ENCODE peak calls at places on chromosomes 11 and 22, in eight cellular contexts. One of them, this sample, is unnamed.

GRCh38 chr11:73230931-73231330 is 12.8 kb downstream of the P2RY2 start:
- DNase-seq in activated CD8-positive, alpha-beta T cell treated with anti-CD3 and anti-CD28 coated beads for 36 hours: no peak
- DNase-seq in fibroblast of lung: no peak
- DNase-seq in right atrium auricular region: no peak
- DNase-seq in lower leg skin: peak
- DNase-seq in tibial nerve: no peak
- DNase-seq in WERI-Rb-1: peak
- DNase-seq in RWPE1: no peak
- DNase-seq in this sample: peak

GRCh38 chr11:20337526-20338154 is 25.9 kb upstream of the HTATIP2 start:
- DNase-seq in activated CD8-positive, alpha-beta T cell treated with anti-CD3 and anti-CD28 coated beads for 36 hours: peak
- DNase-seq in fibroblast of lung: peak
- DNase-seq in right atrium auricular region: no peak
- DNase-seq in lower leg skin: no peak
- DNase-seq in tibial nerve: no peak
- DNase-seq in WERI-Rb-1: peak
- DNase-seq in RWPE1: peak
- DNase-seq in this sample: no peak

GRCh38 chr22:38831166-38831945 is 12.5 kb downstream of the NPTXR start:
- DNase-seq in activated CD8-positive, alpha-beta T cell treated with anti-CD3 and anti-CD28 coated beads for 36 hours: no peak
- DNase-seq in fibroblast of lung: peak
- DNase-seq in right atrium auricular region: no peak
- DNase-seq in lower leg skin: no peak
- DNase-seq in tibial nerve: no peak
- DNase-seq in WERI-Rb-1: no peak
- DNase-seq in RWPE1: no peak
- DNase-seq in this sample: no peak

GRCh38 chr22:29272624-29273023 is 4.6 kb downstream of the EWSR1 start:
- DNase-seq in activated CD8-positive, alpha-beta T cell treated with anti-CD3 and anti-CD28 coated beads for 36 hours: no peak
- DNase-seq in fibroblast of lung: no peak
- DNase-seq in right atrium auricular region: no peak
- DNase-seq in lower leg skin: no peak
- DNase-seq in tibial nerve: no peak
- DNase-seq in WERI-Rb-1: no peak
- DNase-seq in RWPE1: no peak
- DNase-seq in this sample: no peak

GRCh38 chr22:24027991-24028390 is 16.9 kb downstream of the CABIN1 start:
- DNase-seq in activated CD8-positive, alpha-beta T cell treated with anti-CD3 and anti-CD28 coated beads for 36 hours: no peak
- DNase-seq in fibroblast of lung: no peak
- DNase-seq in right atrium auricular region: no peak
- DNase-seq in lower leg skin: no peak
- DNase-seq in tibial nerve: no peak
- DNase-seq in WERI-Rb-1: no peak
- DNase-seq in RWPE1: no peak
- DNase-seq in this sample: no peak

GRCh38 chr11:23509023-23509422 is 648.7 kb upstream of the CCDC179 start:
- DNase-seq in activated CD8-positive, alpha-beta T cell treated with anti-CD3 and anti-CD28 coated beads for 36 hours: no peak
- DNase-seq in fibroblast of lung: peak
- DNase-seq in right atrium auricular region: no peak
- DNase-seq in lower leg skin: no peak
- DNase-seq in tibial nerve: no peak
- DNase-seq in WERI-Rb-1: no peak
- DNase-seq in RWPE1: peak
- DNase-seq in this sample: no peak

GRCh38 chr22:46326066-46326680 is 9.3 kb upstream of the TRMU start:
- DNase-seq in activated CD8-positive, alpha-beta T cell treated with anti-CD3 and anti-CD28 coated beads for 36 hours: no peak
- DNase-seq in fibroblast of lung: no peak
- DNase-seq in right atrium auricular region: no peak
- DNase-seq in lower leg skin: no peak
- DNase-seq in tibial nerve: no peak
- DNase-seq in WERI-Rb-1: no peak
- DNase-seq in RWPE1: no peak
- DNase-seq in this sample: no peak

GRCh38 chr11:122751298-122752070 is 86.8 kb upstream of the CRTAM start:
- DNase-seq in activated CD8-positive, alpha-beta T cell treated with anti-CD3 and anti-CD28 coated beads for 36 hours: no peak
- DNase-seq in fibroblast of lung: peak
- DNase-seq in right atrium auricular region: no peak
- DNase-seq in lower leg skin: no peak
- DNase-seq in tibial nerve: no peak
- DNase-seq in WERI-Rb-1: no peak
- DNase-seq in RWPE1: no peak
- DNase-seq in this sample: no peak

GRCh38 chr11:78653294-78653909 is 78.7 kb upstream of the NARS2 start:
- DNase-seq in activated CD8-positive, alpha-beta T cell treated with anti-CD3 and anti-CD28 coated beads for 36 hours: no peak
- DNase-seq in fibroblast of lung: no peak
- DNase-seq in right atrium auricular region: peak
- DNase-seq in lower leg skin: peak
- DNase-seq in tibial nerve: no peak
- DNase-seq in WERI-Rb-1: no peak
- DNase-seq in RWPE1: no peak
- DNase-seq in this sample: no peak

GRCh38 chr11:26028294-26028954 is 303.5 kb upstream of the ANO3 start:
- DNase-seq in activated CD8-positive, alpha-beta T cell treated with anti-CD3 and anti-CD28 coated beads for 36 hours: no peak
- DNase-seq in fibroblast of lung: peak
- DNase-seq in right atrium auricular region: no peak
- DNase-seq in lower leg skin: no peak
- DNase-seq in tibial nerve: no peak
- DNase-seq in WERI-Rb-1: no peak
- DNase-seq in RWPE1: peak
- DNase-seq in this sample: no peak

GRCh38 chr22:30253205-30253852 is 6.8 kb upstream of the LIF start:
- DNase-seq in activated CD8-positive, alpha-beta T cell treated with anti-CD3 and anti-CD28 coated beads for 36 hours: no peak
- DNase-seq in fibroblast of lung: peak
- DNase-seq in right atrium auricular region: peak
- DNase-seq in lower leg skin: peak
- DNase-seq in tibial nerve: peak
- DNase-seq in WERI-Rb-1: peak
- DNase-seq in RWPE1: no peak
- DNase-seq in this sample: no peak

GRCh38 chr11:10473371-10473770 is 18.3 kb downstream of the AMPD3 start:
- DNase-seq in activated CD8-positive, alpha-beta T cell treated with anti-CD3 and anti-CD28 coated beads for 36 hours: no peak
- DNase-seq in fibroblast of lung: no peak
- DNase-seq in right atrium auricular region: no peak
- DNase-seq in lower leg skin: peak
- DNase-seq in tibial nerve: no peak
- DNase-seq in WERI-Rb-1: no peak
- DNase-seq in RWPE1: no peak
- DNase-seq in this sample: no peak

GRCh38 chr11:59600636-59601035 is 14.9 kb downstream of the OSBP start:
- DNase-seq in activated CD8-positive, alpha-beta T cell treated with anti-CD3 and anti-CD28 coated beads for 36 hours: no peak
- DNase-seq in fibroblast of lung: no peak
- DNase-seq in right atrium auricular region: no peak
- DNase-seq in lower leg skin: no peak
- DNase-seq in tibial nerve: no peak
- DNase-seq in WERI-Rb-1: no peak
- DNase-seq in RWPE1: no peak
- DNase-seq in this sample: no peak

GRCh38 chr11:371051-371450 is 1.8 kb downstream of the B4GALNT4 start:
- DNase-seq in activated CD8-positive, alpha-beta T cell treated with anti-CD3 and anti-CD28 coated beads for 36 hours: no peak
- DNase-seq in fibroblast of lung: no peak
- DNase-seq in right atrium auricular region: no peak
- DNase-seq in lower leg skin: no peak
- DNase-seq in tibial nerve: no peak
- DNase-seq in WERI-Rb-1: no peak
- DNase-seq in RWPE1: no peak
- DNase-seq in this sample: no peak

GRCh38 chr11:62925308-62925707 is 4.1 kb upstream of the CHRM1 start:
- DNase-seq in activated CD8-positive, alpha-beta T cell treated with anti-CD3 and anti-CD28 coated beads for 36 hours: no peak
- DNase-seq in fibroblast of lung: no peak
- DNase-seq in right atrium auricular region: no peak
- DNase-seq in lower leg skin: no peak
- DNase-seq in tibial nerve: no peak
- DNase-seq in WERI-Rb-1: no peak
- DNase-seq in RWPE1: no peak
- DNase-seq in this sample: no peak

GRCh38 chr11:61529537-61530225 is 21.1 kb downstream of the LRRC10B start:
- DNase-seq in activated CD8-positive, alpha-beta T cell treated with anti-CD3 and anti-CD28 coated beads for 36 hours: no peak
- DNase-seq in fibroblast of lung: peak
- DNase-seq in right atrium auricular region: peak
- DNase-seq in lower leg skin: no peak
- DNase-seq in tibial nerve: peak
- DNase-seq in WERI-Rb-1: no peak
- DNase-seq in RWPE1: no peak
- DNase-seq in this sample: no peak
- TF ChIP-seq CTCF in activated CD8-positive, alpha-beta T cell treated with anti-CD3 and anti-CD28 coated beads for 36 hours: no peak
- TF ChIP-seq CTCF in fibroblast of lung: no peak
- TF ChIP-seq CTCF in right atrium auricular region: no peak
- TF ChIP-seq CTCF in lower leg skin: no peak
- TF ChIP-seq CTCF in tibial nerve: no peak
- TF ChIP-seq CTCF in WERI-Rb-1: no peak
- TF ChIP-seq CTCF in RWPE1: no peak
- TF ChIP-seq CTCF in this sample: no peak

DNA sequence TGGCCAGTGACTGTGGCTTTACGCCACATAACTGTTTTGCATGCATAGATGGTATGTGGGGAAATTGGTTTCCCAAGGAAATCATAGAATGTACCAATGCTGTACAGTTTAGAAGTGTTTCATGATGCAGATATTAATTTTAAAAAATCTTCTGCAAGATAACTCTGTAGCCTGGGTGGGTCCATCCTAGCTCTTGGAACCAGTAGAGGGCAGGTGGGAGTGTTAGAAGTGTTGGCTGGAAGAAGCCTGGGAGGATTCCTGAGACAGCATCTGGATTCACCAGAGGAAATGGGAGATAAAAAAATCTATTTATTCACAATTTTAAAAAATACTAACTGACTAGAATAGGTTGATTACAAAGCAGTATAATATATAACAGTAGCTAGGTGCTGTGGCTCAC is 139.9 kb upstream of the GRIA4 start:
- DNase-seq in activated CD8-positive, alpha-beta T cell treated with anti-CD3 and anti-CD28 coated beads for 36 hours: no peak
- DNase-seq in fibroblast of lung: no peak
- DNase-seq in right atrium auricular region: no peak
- DNase-seq in lower leg skin: no peak
- DNase-seq in tibial nerve: no peak
- DNase-seq in WERI-Rb-1: no peak
- DNase-seq in RWPE1: no peak
- DNase-seq in this sample: no peak
- TF ChIP-seq CTCF in activated CD8-positive, alpha-beta T cell treated with anti-CD3 and anti-CD28 coated beads for 36 hours: no peak
- TF ChIP-seq CTCF in fibroblast of lung: no peak
- TF ChIP-seq CTCF in right atrium auricular region: no peak
- TF ChIP-seq CTCF in lower leg skin: no peak
- TF ChIP-seq CTCF in tibial nerve: no peak
- TF ChIP-seq CTCF in WERI-Rb-1: no peak
- TF ChIP-seq CTCF in RWPE1: no peak
- TF ChIP-seq CTCF in this sample: no peak

DNA sequence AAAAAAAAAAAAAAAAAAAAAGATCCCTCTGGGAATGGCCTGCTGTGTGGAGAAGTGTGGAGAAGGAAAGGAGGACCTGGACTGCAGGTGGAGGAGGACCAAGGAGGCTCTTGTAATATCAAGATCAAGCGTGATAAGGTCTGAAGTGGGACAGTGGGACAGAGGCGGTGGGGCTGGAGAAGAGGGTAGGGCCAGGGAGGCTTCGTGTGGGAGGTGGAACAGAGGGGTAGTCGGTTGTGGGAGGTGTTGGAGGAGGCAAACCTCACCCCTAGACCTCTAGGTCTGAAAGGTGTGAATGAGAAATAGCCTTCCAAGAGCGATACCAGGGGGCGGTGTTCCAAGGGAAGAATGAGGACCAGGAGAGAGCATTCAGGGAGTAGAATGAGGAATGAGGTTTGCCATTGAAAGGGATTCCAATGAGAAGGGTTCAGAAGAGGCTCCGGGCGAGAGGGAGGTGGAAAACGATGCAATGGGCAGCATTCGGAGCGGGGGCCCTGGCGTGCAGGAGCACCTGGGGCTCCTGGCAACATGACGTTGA is 44.2 kb downstream of the MCHR1 start:
- DNase-seq in activated CD8-positive, alpha-beta T cell treated with anti-CD3 and anti-CD28 coated beads for 36 hours: no peak
- DNase-seq in fibroblast of lung: no peak
- DNase-seq in right atrium auricular region: no peak
- DNase-seq in lower leg skin: no peak
- DNase-seq in tibial nerve: no peak
- DNase-seq in WERI-Rb-1: no peak
- DNase-seq in RWPE1: no peak
- DNase-seq in this sample: no peak
- TF ChIP-seq CTCF in activated CD8-positive, alpha-beta T cell treated with anti-CD3 and anti-CD28 coated beads for 36 hours: no peak
- TF ChIP-seq CTCF in fibroblast of lung: no peak
- TF ChIP-seq CTCF in right atrium auricular region: no peak
- TF ChIP-seq CTCF in lower leg skin: no peak
- TF ChIP-seq CTCF in tibial nerve: no peak
- TF ChIP-seq CTCF in WERI-Rb-1: no peak
- TF ChIP-seq CTCF in RWPE1: no peak
- TF ChIP-seq CTCF in this sample: no peak

DNA sequence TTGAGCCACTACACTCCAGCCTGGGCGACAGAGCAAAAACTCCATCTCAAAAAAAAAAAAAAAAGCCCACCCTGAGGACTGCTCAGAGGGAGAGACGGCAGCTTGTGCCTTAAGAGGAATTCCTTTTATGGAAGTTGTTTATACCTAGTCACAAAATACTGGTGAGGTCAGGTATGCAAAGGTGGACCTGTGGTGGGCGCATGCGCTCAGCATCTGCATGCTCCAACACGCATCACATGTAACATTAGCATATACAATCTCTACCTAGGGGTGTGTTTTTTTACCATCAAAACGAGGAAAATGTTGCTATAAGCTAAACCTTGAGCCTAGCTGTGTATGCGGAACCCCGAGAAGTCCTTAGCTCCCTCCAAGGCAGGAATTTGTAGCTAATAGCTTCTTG is 6.8 kb upstream of the SART1 start:
- DNase-seq in activated CD8-positive, alpha-beta T cell treated with anti-CD3 and anti-CD28 coated beads for 36 hours: no peak
- DNase-seq in fibroblast of lung: no peak
- DNase-seq in right atrium auricular region: no peak
- DNase-seq in lower leg skin: no peak
- DNase-seq in tibial nerve: no peak
- DNase-seq in WERI-Rb-1: no peak
- DNase-seq in RWPE1: peak
- DNase-seq in this sample: no peak
- TF ChIP-seq CTCF in activated CD8-positive, alpha-beta T cell treated with anti-CD3 and anti-CD28 coated beads for 36 hours: no peak
- TF ChIP-seq CTCF in fibroblast of lung: no peak
- TF ChIP-seq CTCF in right atrium auricular region: no peak
- TF ChIP-seq CTCF in lower leg skin: no peak
- TF ChIP-seq CTCF in tibial nerve: no peak
- TF ChIP-seq CTCF in WERI-Rb-1: no peak
- TF ChIP-seq CTCF in RWPE1: no peak
- TF ChIP-seq CTCF in this sample: no peak

DNA sequence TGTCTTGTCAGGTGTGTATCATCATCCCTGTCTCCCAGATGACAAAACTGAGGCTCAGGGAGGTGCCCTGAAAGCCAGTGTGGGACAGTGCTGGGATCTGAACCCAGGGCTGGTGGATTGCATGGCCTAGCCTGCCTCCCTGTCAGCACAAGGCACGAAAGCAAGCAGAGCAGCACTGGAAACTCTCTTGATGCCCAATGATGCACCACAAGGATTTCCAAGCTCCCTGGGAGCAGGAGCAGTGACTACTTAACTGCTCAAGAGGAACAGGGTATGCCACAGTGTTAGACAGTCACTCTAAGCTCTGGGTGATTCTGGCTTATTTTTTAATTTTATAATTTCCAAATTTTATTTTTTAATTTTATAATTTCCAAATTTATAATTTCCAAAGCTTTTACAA is 9.0 kb downstream of the ZC3H7B start:
- DNase-seq in activated CD8-positive, alpha-beta T cell treated with anti-CD3 and anti-CD28 coated beads for 36 hours: no peak
- DNase-seq in fibroblast of lung: no peak
- DNase-seq in right atrium auricular region: no peak
- DNase-seq in lower leg skin: no peak
- DNase-seq in tibial nerve: no peak
- DNase-seq in WERI-Rb-1: no peak
- DNase-seq in RWPE1: no peak
- DNase-seq in this sample: no peak
- TF ChIP-seq CTCF in activated CD8-positive, alpha-beta T cell treated with anti-CD3 and anti-CD28 coated beads for 36 hours: no peak
- TF ChIP-seq CTCF in fibroblast of lung: no peak
- TF ChIP-seq CTCF in right atrium auricular region: no peak
- TF ChIP-seq CTCF in lower leg skin: no peak
- TF ChIP-seq CTCF in tibial nerve: no peak
- TF ChIP-seq CTCF in WERI-Rb-1: no peak
- TF ChIP-seq CTCF in RWPE1: no peak
- TF ChIP-seq CTCF in this sample: no peak

GRCh38 chr11:65744699-65745042 is 24.1 kb upstream of the RNASEH2C start:
- DNase-seq in activated CD8-positive, alpha-beta T cell treated with anti-CD3 and anti-CD28 coated beads for 36 hours: no peak
- DNase-seq in fibroblast of lung: no peak
- DNase-seq in right atrium auricular region: no peak
- DNase-seq in lower leg skin: no peak
- DNase-seq in tibial nerve: no peak
- DNase-seq in WERI-Rb-1: no peak
- DNase-seq in RWPE1: no peak
- DNase-seq in this sample: no peak
- TF ChIP-seq CTCF in activated CD8-positive, alpha-beta T cell treated with anti-CD3 and anti-CD28 coated beads for 36 hours: no peak
- TF ChIP-seq CTCF in fibroblast of lung: no peak
- TF ChIP-seq CTCF in right atrium auricular region: no peak
- TF ChIP-seq CTCF in lower leg skin: no peak
- TF ChIP-seq CTCF in tibial nerve: no peak
- TF ChIP-seq CTCF in WERI-Rb-1: no peak
- TF ChIP-seq CTCF in RWPE1: peak
- TF ChIP-seq CTCF in this sample: no peak